ENCODE peak calls at places on chromosome 21, in six cellular contexts. One of them, this sample, is unnamed.

GRCh38 chr21:29441651-29442050 is 142.9 kb downstream of the BACH1 start:
- DNase-seq in H9: no peak
- DNase-seq in trophoblast cell: no peak
- DNase-seq in IMR-90: no peak
- DNase-seq in neuronal stem cell: no peak
- DNase-seq in H1: no peak
- DNase-seq in this sample: no peak

GRCh38 chr21:42830456-42831455 is 48.6 kb downstream of the WDR4 start:
- DNase-seq in H9: no peak
- DNase-seq in H1: no peak
- DNase-seq in IMR-90: no peak
- DNase-seq in trophoblast cell: no peak
- DNase-seq in neuronal stem cell: no peak
- DNase-seq in this sample: no peak

GRCh38 chr21:46603228-46603627 is 1.7 kb downstream of the S100B start:
- DNase-seq in neuronal stem cell: no peak
- DNase-seq in IMR-90: no peak
- DNase-seq in H9: peak; percentile 57
- DNase-seq in trophoblast cell: no peak
- DNase-seq in H1: no peak
- DNase-seq in this sample: no peak

GRCh38 chr21:25862596-25862995 is 127.8 kb downstream of the GABPA start:
- DNase-seq in H9: no peak
- DNase-seq in trophoblast cell: peak; percentile 56
- DNase-seq in neuronal stem cell: no peak
- DNase-seq in H1: no peak
- DNase-seq in IMR-90: peak; percentile 39
- DNase-seq in this sample: peak; percentile 28

GRCh38 chr21:35512321-35512720 is 463.2 kb upstream of the RUNX1 start:
- DNase-seq in IMR-90: peak; percentile 31
- DNase-seq in neuronal stem cell: no peak
- DNase-seq in H1: no peak
- DNase-seq in H9: no peak
- DNase-seq in trophoblast cell: no peak
- DNase-seq in this sample: peak; percentile 57

GRCh38 chr21:39523398-39523797 is 71.6 kb downstream of the SH3BGR start:
- DNase-seq in H1: no peak
- DNase-seq in neuronal stem cell: no peak
- DNase-seq in H9: no peak
- DNase-seq in IMR-90: no peak
- DNase-seq in trophoblast cell: no peak
- DNase-seq in this sample: no peak

GRCh38 chr21:25506268-25506667 is 101.0 kb downstream of the MRPL39 start:
- DNase-seq in H1: no peak
- DNase-seq in IMR-90: no peak
- DNase-seq in neuronal stem cell: no peak
- DNase-seq in trophoblast cell: no peak
- DNase-seq in H9: no peak
- DNase-seq in this sample: no peak

GRCh38 chr21:34603002-34603709 is 11.8 kb downstream of the RCAN1 start:
- DNase-seq in H1: peak; percentile 66
- DNase-seq in IMR-90: peak; percentile 70
- DNase-seq in trophoblast cell: peak; percentile 84
- DNase-seq in neuronal stem cell: peak; percentile 53
- DNase-seq in H9: peak; percentile 88
- DNase-seq in this sample: peak; percentile 70

GRCh38 chr21:29187939-29188338 is 57.5 kb downstream of the MAP3K7CL start:
- DNase-seq in H9: no peak
- DNase-seq in neuronal stem cell: no peak
- DNase-seq in trophoblast cell: peak; percentile 67
- DNase-seq in IMR-90: peak; percentile 96
- DNase-seq in H1: no peak
- DNase-seq in this sample: peak; percentile 77

GRCh38 chr21:17577701-17578100 is 35.0 kb downstream of the BTG3 start:
- DNase-seq in trophoblast cell: no peak
- DNase-seq in neuronal stem cell: no peak
- DNase-seq in IMR-90: no peak
- DNase-seq in H9: no peak
- DNase-seq in H1: no peak
- DNase-seq in this sample: no peak

GRCh38 chr21:17583898-17584297 is 28.8 kb downstream of the BTG3 start:
- DNase-seq in H9: no peak
- DNase-seq in neuronal stem cell: no peak
- DNase-seq in trophoblast cell: no peak
- DNase-seq in IMR-90: no peak
- DNase-seq in H1: no peak
- DNase-seq in this sample: no peak

GRCh38 chr21:17578162-17578561 is 34.5 kb downstream of the BTG3 start:
- DNase-seq in H9: no peak
- DNase-seq in neuronal stem cell: no peak
- DNase-seq in IMR-90: no peak
- DNase-seq in H1: no peak
- DNase-seq in trophoblast cell: no peak
- DNase-seq in this sample: no peak

GRCh38 chr21:17576080-17576835 is 36.4 kb downstream of the BTG3 start:
- DNase-seq in H9: no peak
- DNase-seq in H1: no peak
- DNase-seq in IMR-90: no peak
- DNase-seq in trophoblast cell: no peak
- DNase-seq in neuronal stem cell: no peak
- DNase-seq in this sample: no peak

DNA sequence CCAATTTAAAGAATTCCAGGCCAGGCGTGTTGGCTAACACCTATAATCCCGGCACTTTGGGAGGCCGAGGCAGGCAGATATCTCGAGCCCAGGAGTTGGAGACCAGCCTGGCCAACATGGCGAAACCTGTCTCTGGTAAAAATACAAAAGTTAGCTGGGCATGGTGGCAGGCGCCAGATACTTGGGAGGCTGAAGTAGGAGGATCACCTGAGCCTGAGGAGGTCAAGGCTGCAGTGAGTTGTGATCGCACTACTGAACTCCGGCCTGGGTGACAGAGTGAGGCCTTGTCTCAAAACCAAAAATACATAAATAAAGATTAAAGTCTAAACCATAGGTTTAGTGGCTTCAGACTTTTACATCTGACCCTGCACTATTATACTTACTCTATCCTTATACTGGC is 32.4 kb downstream of the BTG3 start:
- DNase-seq in H9: no peak
- DNase-seq in IMR-90: no peak
- DNase-seq in H1: no peak
- DNase-seq in trophoblast cell: no peak
- DNase-seq in neuronal stem cell: no peak
- DNase-seq in this sample: no peak
- H4K91ac ChIP-seq in H9: no peak overlapping the region
- H4K91ac ChIP-seq in IMR-90: no peak overlapping the region
- H4K91ac ChIP-seq in H1: no peak overlapping the region
- H4K91ac ChIP-seq in trophoblast cell: no peak overlapping the region
- H4K91ac ChIP-seq in neuronal stem cell: no peak overlapping the region
- H4K91ac ChIP-seq in this sample: no peak overlapping the region

DNA sequence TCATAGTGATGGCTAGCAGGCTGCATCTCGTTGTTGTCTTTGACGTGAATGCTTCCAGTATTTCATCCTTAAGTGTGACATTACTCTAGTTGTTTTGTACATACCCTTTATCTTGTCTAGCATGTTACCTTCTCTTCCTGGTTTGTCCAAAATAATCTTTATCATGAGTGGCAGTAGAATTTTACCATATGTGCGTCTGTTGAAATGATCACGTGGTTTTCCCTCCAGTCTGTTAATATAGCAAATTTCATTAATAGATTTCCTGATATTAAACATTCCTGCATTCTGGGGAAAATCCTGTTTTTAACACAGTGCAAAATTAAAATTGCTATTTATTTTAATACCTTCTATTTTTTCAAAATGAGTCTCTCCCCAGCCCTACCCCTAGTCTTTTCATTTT is 15.6 kb downstream of the ADARB1 start:
- DNase-seq in H9: no peak
- DNase-seq in H1: no peak
- DNase-seq in trophoblast cell: no peak
- DNase-seq in neuronal stem cell: no peak
- DNase-seq in IMR-90: no peak
- DNase-seq in this sample: no peak
- H3K27me3 ChIP-seq in H9: no peaks in the 10 kb centered on the region
- H3K27me3 ChIP-seq in H1: no peaks in the 10 kb centered on the region
- H3K27me3 ChIP-seq in trophoblast cell: no peaks in the 10 kb centered on the region
- H3K27me3 ChIP-seq in neuronal stem cell: no peaks in the 10 kb centered on the region
- H3K27me3 ChIP-seq in IMR-90: no peaks in the 10 kb centered on the region
- H3K27me3 ChIP-seq in this sample: peaks cover 3% of the 10 kb centered on the region

GRCh38 chr21:45234127-45234526 is 53.6 kb downstream of the POFUT2 start:
- DNase-seq in neuronal stem cell: no peak
- DNase-seq in trophoblast cell: no peak
- DNase-seq in H9: no peak
- DNase-seq in IMR-90: no peak
- DNase-seq in H1: no peak
- DNase-seq in this sample: no peak

GRCh38 chr21:45235488-45235887 is 52.2 kb downstream of the POFUT2 start:
- DNase-seq in H1: no peak
- DNase-seq in IMR-90: no peak
- DNase-seq in H9: no peak
- DNase-seq in neuronal stem cell: no peak
- DNase-seq in trophoblast cell: no peak
- DNase-seq in this sample: no peak

GRCh38 chr21:45236481-45236880 is 51.2 kb downstream of the POFUT2 start:
- DNase-seq in neuronal stem cell: no peak
- DNase-seq in H9: no peak
- DNase-seq in trophoblast cell: no peak
- DNase-seq in H1: no peak
- DNase-seq in IMR-90: no peak
- DNase-seq in this sample: no peak

GRCh38 chr21:45234906-45235305 is 52.8 kb downstream of the POFUT2 start:
- DNase-seq in H1: no peak
- DNase-seq in neuronal stem cell: no peak
- DNase-seq in H9: no peak
- DNase-seq in IMR-90: no peak
- DNase-seq in trophoblast cell: no peak
- DNase-seq in this sample: no peak
- H4K8ac ChIP-seq in H1: no peak overlapping the region
- H4K8ac ChIP-seq in neuronal stem cell: no peak overlapping the region
- H4K8ac ChIP-seq in H9: no peak overlapping the region
- H4K8ac ChIP-seq in IMR-90: no peak overlapping the region
- H4K8ac ChIP-seq in trophoblast cell: no peak overlapping the region
- H4K8ac ChIP-seq in this sample: peak overlapping the region; percentile 12

GRCh38 chr21:38326429-38326828 is 69.6 kb downstream of the KCNJ15 start:
- DNase-seq in H1: no peak
- DNase-seq in neuronal stem cell: no peak
- DNase-seq in H9: no peak
- DNase-seq in trophoblast cell: no peak
- DNase-seq in IMR-90: no peak
- DNase-seq in this sample: no peak

GRCh38 chr21:38325761-38326420 is 69.1 kb downstream of the KCNJ15 start:
- DNase-seq in trophoblast cell: peak; percentile 33
- DNase-seq in neuronal stem cell: no peak
- DNase-seq in H9: no peak
- DNase-seq in H1: no peak
- DNase-seq in IMR-90: no peak
- DNase-seq in this sample: no peak

GRCh38 chr21:38326899-38327298 is 70.1 kb downstream of the KCNJ15 start:
- DNase-seq in H9: no peak
- DNase-seq in trophoblast cell: no peak
- DNase-seq in neuronal stem cell: no peak
- DNase-seq in H1: no peak
- DNase-seq in IMR-90: no peak
- DNase-seq in this sample: no peak

GRCh38 chr21:38323721-38324591 is 67.2 kb downstream of the KCNJ15 start:
- DNase-seq in trophoblast cell: no peak
- DNase-seq in H1: no peak
- DNase-seq in neuronal stem cell: no peak
- DNase-seq in IMR-90: peak; percentile 94
- DNase-seq in H9: peak; percentile 43
- DNase-seq in this sample: peak; percentile 93

GRCh38 chr21:38325216-38325615 is 68.4 kb downstream of the KCNJ15 start:
- DNase-seq in neuronal stem cell: no peak
- DNase-seq in IMR-90: no peak
- DNase-seq in H1: no peak
- DNase-seq in trophoblast cell: no peak
- DNase-seq in H9: no peak
- DNase-seq in this sample: no peak
- H4K91ac ChIP-seq in neuronal stem cell: no peak overlapping the region
- H4K91ac ChIP-seq in IMR-90: no peak overlapping the region
- H4K91ac ChIP-seq in H1: no peak overlapping the region
- H4K91ac ChIP-seq in trophoblast cell: no peak overlapping the region
- H4K91ac ChIP-seq in H9: no peak overlapping the region
- H4K91ac ChIP-seq in this sample: peak overlapping the region; percentile 43

DNA sequence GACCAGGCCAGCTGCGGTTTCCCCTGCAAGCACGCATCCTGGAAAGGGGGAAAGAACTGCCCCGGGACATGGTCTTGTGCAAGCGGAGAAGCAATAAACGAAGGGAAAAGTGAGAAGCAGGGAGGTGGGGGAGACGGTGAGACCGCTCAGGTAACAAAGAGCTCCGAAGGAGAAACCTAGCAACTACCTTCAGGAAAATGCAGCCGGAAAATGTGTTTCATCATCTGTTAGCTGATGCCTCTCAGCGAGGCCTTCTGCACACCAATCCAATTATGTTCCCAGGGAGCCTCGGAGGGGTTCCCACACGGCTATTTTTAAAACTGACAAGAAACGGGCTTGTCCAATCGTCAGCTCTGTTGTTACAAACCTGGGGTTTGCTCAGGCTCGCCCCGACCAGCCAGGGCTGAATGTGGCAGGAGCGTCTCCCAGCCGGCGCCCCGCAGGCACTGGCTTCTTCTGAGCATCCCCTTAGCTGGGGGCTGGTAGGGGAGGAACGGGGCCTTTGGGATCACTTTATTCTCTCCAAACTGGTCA is 3.4 kb downstream of the RIPK4 start:
- DNase-seq in H9: no peak
- DNase-seq in neuronal stem cell: no peak
- DNase-seq in trophoblast cell: peak; percentile 38
- DNase-seq in H1: no peak
- DNase-seq in IMR-90: no peak
- DNase-seq in this sample: no peak
- H3K27me3 ChIP-seq in H9: peaks cover 54% of the 10 kb centered on the region
- H3K27me3 ChIP-seq in neuronal stem cell: peaks cover 24% of the 10 kb centered on the region
- H3K27me3 ChIP-seq in trophoblast cell: peaks cover 10% of the 10 kb centered on the region
- H3K27me3 ChIP-seq in H1: peaks cover 70% of the 10 kb centered on the region
- H3K27me3 ChIP-seq in IMR-90: peaks cover 86% of the 10 kb centered on the region
- H3K27me3 ChIP-seq in this sample: peaks cover 89% of the 10 kb centered on the region

GRCh38 chr21:37149411-37149810 is 76.4 kb downstream of the TTC3 start:
- DNase-seq in IMR-90: peak; percentile 91
- DNase-seq in H9: no peak
- DNase-seq in H1: no peak
- DNase-seq in trophoblast cell: peak; percentile 48
- DNase-seq in neuronal stem cell: no peak
- DNase-seq in this sample: peak; percentile 86
- H4K8ac ChIP-seq in IMR-90: no peak overlapping the region
- H4K8ac ChIP-seq in H9: no peak overlapping the region
- H4K8ac ChIP-seq in H1: no peak overlapping the region
- H4K8ac ChIP-seq in trophoblast cell: no peak overlapping the region
- H4K8ac ChIP-seq in neuronal stem cell: no peak overlapping the region
- H4K8ac ChIP-seq in this sample: no peak overlapping the region

GRCh38 chr21:45164124-45164511 is 89.7 kb downstream of the ADARB1 start:
- DNase-seq in H9: peak; percentile 22
- DNase-seq in neuronal stem cell: no peak
- DNase-seq in trophoblast cell: no peak
- DNase-seq in IMR-90: peak; percentile 46
- DNase-seq in H1: no peak
- DNase-seq in this sample: no peak
- H4K91ac ChIP-seq in H9: no peak overlapping the region
- H4K91ac ChIP-seq in neuronal stem cell: no peak overlapping the region
- H4K91ac ChIP-seq in trophoblast cell: no peak overlapping the region
- H4K91ac ChIP-seq in IMR-90: no peak overlapping the region
- H4K91ac ChIP-seq in H1: no peak overlapping the region
- H4K91ac ChIP-seq in this sample: no peak overlapping the region

This sample was measured in mesenchymal stem cell.